ENCODE peak calls at places on chromosomes 11 and 22, in five cellular contexts. Y, A, Z, D and W are unnamed samples.

GRCh38 chr22:24505337-24505736 is 10.2 kb downstream of the UPB1 start:
- DNase-seq in Y (no peak), A (no peak), Z (no peak), D (no peak), W (no peak)

GRCh38 chr11:67996051-67996450 is 7.8 kb downstream of the UNC93B1 start:
- DNase-seq in Y (no peak), A (no peak), Z (no peak), D (no peak), W (no peak)

GRCh38 chr22:42061041-42061440 is 9.6 kb downstream of the NAGA start:
- DNase-seq in Y (no peak), A (no peak), Z (no peak), D (no peak), W (no peak)

GRCh38 chr22:48369789-48370507 is 1457.7 kb downstream of the BRD1 start:
- DNase-seq in Y (no peak), A (no peak), Z (no peak), D (no peak), W (no peak)

GRCh38 chr11:75031771-75032549 is 43.2 kb downstream of the NEU3 start:
- DNase-seq in Y (peak), A (peak), Z (peak), D (peak), W (peak)

GRCh38 chr11:80441821-80442220 is 1001.0 kb upstream of the TENM4 start:
- DNase-seq in Y (peak), A (no peak), Z (no peak), D (no peak), W (no peak)

GRCh38 chr11:69123593-69124545 is 31.9 kb upstream of the SMIM38 start:
- DNase-seq in Y (no peak), A (no peak), Z (no peak), D (no peak), W (no peak)

GRCh38 chr11:45806937-45807791 is 2.2 kb downstream of the SLC35C1 start:
- DNase-seq in Y (no peak), A (no peak), Z (no peak), D (no peak), W (no peak)

GRCh38 chr11:118497831-118498230 is 29.4 kb upstream of the TTC36 start:
- DNase-seq in Y (peak), A (no peak), Z (peak), D (no peak), W (no peak)

GRCh38 chr22:20741634-20742581 is 32.0 kb upstream of the SERPIND1 start:
- DNase-seq in Y (peak), A (peak), Z (peak), D (peak), W (peak)

GRCh38 chr11:80136991-80137390 is 696.2 kb upstream of the TENM4 start:
- DNase-seq in Y (no peak), A (no peak), Z (peak), D (no peak), W (no peak)

GRCh38 chr22:41841085-41841712 is 8.3 kb downstream of the SREBF2 start:
- DNase-seq in Y (no peak), A (no peak), Z (no peak), D (no peak), W (no peak)

GRCh38 chr11:9577551-9577950 is 4.1 kb downstream of the WEE1 start:
- DNase-seq in Y (peak), A (no peak), Z (no peak), D (no peak), W (no peak)

GRCh38 chr22:19941365-19942070 is at the start of the genes COMT and TXNRD2:
- DNase-seq in Y (peak), A (peak), Z (peak), D (no peak), W (peak)

GRCh38 chr11:116580828-116581227 is 192.0 kb downstream of the BUD13 start:
- DNase-seq in Y (no peak), A (peak), Z (no peak), D (no peak), W (no peak)